ENCODE peak calls at places on chromosomes 7 and 10, in five cellular contexts. U, V, Z, O and G are unnamed samples.

GRCh38 chr7:151705744-151706567 is 171.0 kb downstream of the PRKAG2 start:
- DNase-seq in U (peak; percentile 33), V (no peak), Z (peak; percentile 57), O (no peak), G (no peak)

GRCh38 chr10:113735913-113736312 is 15.6 kb upstream of the PLEKHS1 start:
- DNase-seq in U (no peak), V (no peak), Z (peak; percentile 12), O (no peak), G (no peak)

GRCh38 chr10:34018129-34018528 is 683.7 kb upstream of the NRP1 start:
- DNase-seq in U (no peak), V (no peak), Z (peak; percentile 28), O (no peak), G (no peak)

GRCh38 chr10:61899997-61900828 is 1.3 kb upstream of the ARID5B start:
- DNase-seq in U (peak; percentile 83), V (no peak), Z (peak; percentile 86), O (peak; percentile 44), G (peak; percentile 47)

GRCh38 chr7:134602921-134603394 is 43.7 kb upstream of the BPGM start:
- DNase-seq in U (peak; percentile 19), V (no peak), Z (no peak), O (no peak), G (no peak)

GRCh38 chr7:48781783-48782182 is 142.6 kb upstream of the CDC14C start:
- DNase-seq in U (no peak), V (no peak), Z (peak; percentile 7), O (no peak), G (no peak)

GRCh38 chr10:71213761-71214440 is 1.5 kb downstream of the UNC5B start:
- DNase-seq in U (peak; percentile 41), V (no peak), Z (peak; percentile 89), O (peak; percentile 41), G (peak; percentile 44)

GRCh38 chr7:90773269-90773668 is 177.1 kb downstream of the CDK14 start:
- DNase-seq in U (no peak), V (no peak), Z (no peak), O (no peak), G (no peak)

GRCh38 chr10:71631007-71631859 is 88.3 kb downstream of the C10orf105 start:
- DNase-seq in U (no peak), V (no peak), Z (no peak), O (no peak), G (no peak)

GRCh38 chr10:43401627-43402026 is 7.4 kb downstream of the HNRNPF start:
- DNase-seq in U (no peak), V (no peak), Z (no peak), O (no peak), G (no peak)

GRCh38 chr10:122181055-122181732 is 89.9 kb upstream of the BTBD16 start:
- DNase-seq in U (no peak), V (no peak), Z (peak; percentile 65), O (no peak), G (no peak)

GRCh38 chr10:50909334-50910014 is 24.0 kb upstream of the A1CF start:
- DNase-seq in U (no peak), V (no peak), Z (no peak), O (no peak), G (no peak)

GRCh38 chr7:158662610-158663427 is 41.8 kb downstream of the NCAPG2 start:
- DNase-seq in U (no peak), V (no peak), Z (no peak), O (no peak), G (no peak)

GRCh38 chr7:31651234-31651633 is 35.8 kb upstream of the PPP1R17 start:
- DNase-seq in U (no peak), V (no peak), Z (no peak), O (no peak), G (no peak)

GRCh38 chr7:158140538-158141220 is 446.9 kb downstream of the PTPRN2 start:
- DNase-seq in U (no peak), V (no peak), Z (no peak), O (no peak), G (no peak)

GRCh38 chr7:150384406-150385239 is 5.5 kb downstream of the ZNF775 start:
- DNase-seq in U (no peak), V (no peak), Z (no peak), O (no peak), G (no peak)

GRCh38 chr7:31633894-31634494 is 53.0 kb upstream of the PPP1R17 start:
- DNase-seq in U (peak; percentile 70), V (peak; percentile 41), Z (peak; percentile 50), O (peak; percentile 29), G (peak; percentile 28)

GRCh38 chr10:58464956-58465355 is 47.7 kb upstream of the BICC1 start:
- DNase-seq in U (no peak), V (no peak), Z (no peak), O (no peak), G (no peak)
- TF ChIP-seq CTCF in U (no peak), V (no peak), Z (no peak), O (no peak), G (no peak)

GRCh38 chr10:104209575-104210198 is 22.5 kb downstream of the CFAP43 start:
- DNase-seq in U (peak; percentile 34), V (peak; percentile 14), Z (peak; percentile 50), O (peak; percentile 21), G (no peak)
- TF ChIP-seq CTCF in U (peak; percentile 37), V (peak; percentile 71), Z (peak; percentile 65), O (peak; percentile 48), G (peak; percentile 38)

GRCh38 chr7:140696679-140697446 is at the start of gene NDUFB2:
- DNase-seq in U (peak; percentile 85), V (peak; percentile 64), Z (peak; percentile 71), O (peak; percentile 68), G (peak; percentile 95)
- TF ChIP-seq CTCF in U (no peak), V (no peak), Z (no peak), O (no peak), G (no peak)

GRCh38 chr10:97210576-97210975 is 24.8 kb upstream of the SLIT1 start:
- DNase-seq in U (peak; percentile 70), V (peak; percentile 80), Z (peak; percentile 72), O (peak; percentile 63), G (no peak)

GRCh38 chr10:97207756-97208346 is 22.1 kb upstream of the SLIT1 start:
- DNase-seq in U (no peak), V (no peak), Z (no peak), O (no peak), G (no peak)

GRCh38 chr10:97213431-97213830 is 27.7 kb upstream of the SLIT1 start:
- DNase-seq in U (no peak), V (no peak), Z (no peak), O (no peak), G (no peak)

GRCh38 chr10:97207131-97207530 is 21.4 kb upstream of the SLIT1 start:
- DNase-seq in U (no peak), V (no peak), Z (no peak), O (no peak), G (no peak)

GRCh38 chr10:97211229-97211628 is 25.5 kb upstream of the SLIT1 start:
- DNase-seq in U (no peak), V (no peak), Z (no peak), O (no peak), G (no peak)
- TF ChIP-seq CTCF in U (no peak), V (no peak), Z (no peak), O (no peak), G (no peak)

GRCh38 chr7:96321670-96322372 is at the start of gene SLC25A13:
- DNase-seq in U (peak; percentile 92), V (peak; percentile 86), Z (peak; percentile 82), O (peak; percentile 91), G (peak; percentile 43)
- TF ChIP-seq CTCF in U (no peak), V (no peak), Z (no peak), O (no peak), G (no peak)

GRCh38 chr7:123348700-123349099 is 148.9 kb upstream of the SLC13A1 start:
- DNase-seq in U (no peak), V (no peak), Z (no peak), O (no peak), G (no peak)
- TF ChIP-seq CTCF in U (no peak), V (no peak), Z (no peak), O (no peak), G (no peak)

GRCh38 chr10:100531761-100532160 is 2.1 kb upstream of the NDUFB8 start:
- DNase-seq in U (no peak), V (no peak), Z (no peak), O (no peak), G (no peak)
- TF ChIP-seq CTCF in U (no peak), V (no peak), Z (no peak), O (no peak), G (no peak)